ENCODE peak calls at places on chromosomes 12 and 14, in ten cellular contexts. I, N, D, T, H, B, Z, Y, K and A are unnamed samples.

GRCh38 chr14:81478446-81478845 is 55.2 kb downstream of the SEL1L start:
- DNase-seq in I (no peak), N (no peak), D (no peak), T (no peak), H (no peak), B (no peak), Z (no peak), Y (no peak), K (no peak), A (no peak)

GRCh38 chr12:118371354-118372282 is 1.1 kb downstream of the TAOK3 start:
- DNase-seq in I (no peak), N (no peak), D (no peak), T (no peak), H (peak; percentile 48), B (peak; percentile 90), Z (no peak), Y (no peak), K (no peak), A (no peak)

GRCh38 chr12:109423392-109423791 is 53.7 kb downstream of the KCTD10 start:
- DNase-seq in I (no peak), N (no peak), D (no peak), T (no peak), H (no peak), B (peak; percentile 7), Z (no peak), Y (no peak), K (no peak), A (no peak)

GRCh38 chr12:120944645-120945217 is 33.6 kb upstream of the HNF1A start:
- DNase-seq in I (peak; percentile 35), N (peak; percentile 50), D (peak; percentile 34), T (peak; percentile 31), H (peak; percentile 61), B (peak; percentile 71), Z (peak; percentile 21), Y (peak; percentile 24), K (peak; percentile 60), A (no peak)

GRCh38 chr12:13194462-13195110 is 1.9 kb upstream of the EMP1 start:
- DNase-seq in I (peak; percentile 47), N (no peak), D (no peak), T (no peak), H (no peak), B (no peak), Z (no peak), Y (no peak), K (no peak), A (no peak)

GRCh38 chr14:31300883-31301282 is 93.3 kb upstream of the HECTD1 start:
- DNase-seq in I (no peak), N (no peak), D (no peak), T (no peak), H (no peak), B (no peak), Z (no peak), Y (no peak), K (no peak), A (no peak)

GRCh38 chr14:86481105-86481504 is 951.2 kb downstream of the FLRT2 start:
- DNase-seq in I (peak; percentile 10), N (peak; percentile 37), D (no peak), T (peak; percentile 5), H (no peak), B (no peak), Z (no peak), Y (no peak), K (no peak), A (no peak)

GRCh38 chr12:103851127-103851526 is 10.1 kb upstream of the NT5DC3 start:
- DNase-seq in I (no peak), N (peak; percentile 27), D (no peak), T (no peak), H (no peak), B (no peak), Z (no peak), Y (peak; percentile 29), K (no peak), A (no peak)

GRCh38 chr12:58190624-58191023 is 249.3 kb downstream of the ATP23 start:
- DNase-seq in I (no peak), N (no peak), D (no peak), T (no peak), H (no peak), B (no peak), Z (no peak), Y (no peak), K (no peak), A (no peak)

GRCh38 chr12:66055837-66056319 is 74.7 kb downstream of the LLPH start:
- DNase-seq in I (no peak), N (no peak), D (no peak), T (no peak), H (no peak), B (no peak), Z (no peak), Y (peak; percentile 26), K (no peak), A (no peak)